ENCODE peak calls at places on chromosomes 1 and 21, in seven cellular contexts. One of them, this sample, is unnamed.

GRCh38 chr1:178418284-178418955 is 78.3 kb downstream of the CLEC20A start:
- DNase-seq in IMR-90: no peak
- DNase-seq in colonic mucosa: no peak
- DNase-seq in uterus: no peak
- DNase-seq in nephron progenitor cell: no peak
- DNase-seq in mesothelial cell of epicardium: no peak
- DNase-seq in cardiac fibroblast: no peak
- DNase-seq in this sample: no peak

GRCh38 chr1:150182233-150182632 is 32.5 kb downstream of the PLEKHO1 start:
- DNase-seq in IMR-90: no peak
- DNase-seq in colonic mucosa: no peak
- DNase-seq in uterus: no peak
- DNase-seq in nephron progenitor cell: no peak
- DNase-seq in mesothelial cell of epicardium: no peak
- DNase-seq in cardiac fibroblast: no peak
- DNase-seq in this sample: no peak

GRCh38 chr1:33029921-33030320 is 6.8 kb downstream of the AK2 start:
- DNase-seq in IMR-90: no peak
- DNase-seq in colonic mucosa: no peak
- DNase-seq in uterus: no peak
- DNase-seq in nephron progenitor cell: no peak
- DNase-seq in mesothelial cell of epicardium: no peak
- DNase-seq in cardiac fibroblast: no peak
- DNase-seq in this sample: no peak

GRCh38 chr1:205271277-205271676 is 43.5 kb downstream of the TMCC2 start:
- DNase-seq in IMR-90: peak; percentile 64
- DNase-seq in colonic mucosa: no peak
- DNase-seq in uterus: no peak
- DNase-seq in nephron progenitor cell: no peak
- DNase-seq in mesothelial cell of epicardium: no peak
- DNase-seq in cardiac fibroblast: peak; percentile 73
- DNase-seq in this sample: no peak

GRCh38 chr1:70504176-70504820 is 93.2 kb downstream of the CTH start:
- DNase-seq in IMR-90: no peak
- DNase-seq in colonic mucosa: peak; percentile 77
- DNase-seq in uterus: no peak
- DNase-seq in nephron progenitor cell: no peak
- DNase-seq in mesothelial cell of epicardium: no peak
- DNase-seq in cardiac fibroblast: peak; percentile 15
- DNase-seq in this sample: no peak

GRCh38 chr1:208177656-208178055 is 66.5 kb downstream of the PLXNA2 start:
- DNase-seq in IMR-90: no peak
- DNase-seq in colonic mucosa: peak; percentile 84
- DNase-seq in uterus: no peak
- DNase-seq in nephron progenitor cell: no peak
- DNase-seq in mesothelial cell of epicardium: no peak
- DNase-seq in cardiac fibroblast: no peak
- DNase-seq in this sample: no peak

GRCh38 chr1:116006486-116006964 is 30.2 kb downstream of the SLC22A15 start:
- DNase-seq in IMR-90: no peak
- DNase-seq in colonic mucosa: no peak
- DNase-seq in uterus: no peak
- DNase-seq in nephron progenitor cell: no peak
- DNase-seq in mesothelial cell of epicardium: no peak
- DNase-seq in cardiac fibroblast: no peak
- DNase-seq in this sample: no peak

GRCh38 chr1:2258996-2259395 is 30.9 kb downstream of the SKI start:
- DNase-seq in IMR-90: no peak
- DNase-seq in colonic mucosa: no peak
- DNase-seq in uterus: no peak
- DNase-seq in nephron progenitor cell: no peak
- DNase-seq in mesothelial cell of epicardium: no peak
- DNase-seq in cardiac fibroblast: no peak
- DNase-seq in this sample: no peak

GRCh38 chr1:2468041-2468472 is 8.0 kb upstream of the PLCH2 start:
- DNase-seq in IMR-90: peak; percentile 34
- DNase-seq in colonic mucosa: no peak
- DNase-seq in uterus: no peak
- DNase-seq in nephron progenitor cell: peak; percentile 94
- DNase-seq in mesothelial cell of epicardium: peak; percentile 56
- DNase-seq in cardiac fibroblast: peak; percentile 11
- DNase-seq in this sample: peak; percentile 69

GRCh38 chr1:20110679-20111078 is 8.7 kb downstream of the PLA2G2D start:
- DNase-seq in IMR-90: peak; percentile 61
- DNase-seq in colonic mucosa: no peak
- DNase-seq in uterus: peak; percentile 66
- DNase-seq in nephron progenitor cell: no peak
- DNase-seq in mesothelial cell of epicardium: no peak
- DNase-seq in cardiac fibroblast: peak; percentile 91
- DNase-seq in this sample: no peak

DNA sequence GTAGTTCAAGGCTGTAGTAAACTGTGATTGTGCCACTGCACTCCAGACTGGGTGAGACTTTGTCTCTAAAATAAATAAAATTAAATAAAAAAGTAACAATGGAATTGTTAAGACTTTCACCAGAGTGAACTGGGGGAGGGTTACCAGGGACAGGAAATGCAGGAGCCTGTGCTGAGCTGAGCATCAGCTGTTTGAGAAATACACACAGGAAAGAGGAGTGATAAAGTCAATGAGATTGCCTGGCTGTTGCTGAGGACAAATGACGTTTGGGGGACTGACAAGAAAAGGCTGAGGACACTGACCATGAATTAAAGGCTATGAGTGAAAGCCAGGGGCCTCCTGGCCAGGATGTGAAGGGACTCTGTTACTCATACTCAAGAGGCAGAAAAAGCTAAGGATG is 226.3 kb downstream of the SETD4 start:
- DNase-seq in IMR-90: no peak
- DNase-seq in colonic mucosa: no peak
- DNase-seq in uterus: no peak
- DNase-seq in nephron progenitor cell: no peak
- DNase-seq in mesothelial cell of epicardium: no peak
- DNase-seq in cardiac fibroblast: no peak
- DNase-seq in this sample: no peak
- TF ChIP-seq CTCF in IMR-90: no peak
- TF ChIP-seq CTCF in colonic mucosa: no peak
- TF ChIP-seq CTCF in uterus: no peak
- TF ChIP-seq CTCF in nephron progenitor cell: no peak
- TF ChIP-seq CTCF in mesothelial cell of epicardium: no peak
- TF ChIP-seq CTCF in cardiac fibroblast: no peak
- TF ChIP-seq CTCF in this sample: no peak

GRCh38 chr1:26702680-26703038 is 6.8 kb downstream of the ARID1A start:
- DNase-seq in IMR-90: no peak
- DNase-seq in colonic mucosa: no peak
- DNase-seq in uterus: no peak
- DNase-seq in nephron progenitor cell: no peak
- DNase-seq in mesothelial cell of epicardium: no peak
- DNase-seq in cardiac fibroblast: no peak
- DNase-seq in this sample: no peak
- TF ChIP-seq CTCF in IMR-90: no peak
- TF ChIP-seq CTCF in colonic mucosa: no peak
- TF ChIP-seq CTCF in uterus: no peak
- TF ChIP-seq CTCF in nephron progenitor cell: no peak
- TF ChIP-seq CTCF in mesothelial cell of epicardium: no peak
- TF ChIP-seq CTCF in cardiac fibroblast: no peak
- TF ChIP-seq CTCF in this sample: no peak

DNA sequence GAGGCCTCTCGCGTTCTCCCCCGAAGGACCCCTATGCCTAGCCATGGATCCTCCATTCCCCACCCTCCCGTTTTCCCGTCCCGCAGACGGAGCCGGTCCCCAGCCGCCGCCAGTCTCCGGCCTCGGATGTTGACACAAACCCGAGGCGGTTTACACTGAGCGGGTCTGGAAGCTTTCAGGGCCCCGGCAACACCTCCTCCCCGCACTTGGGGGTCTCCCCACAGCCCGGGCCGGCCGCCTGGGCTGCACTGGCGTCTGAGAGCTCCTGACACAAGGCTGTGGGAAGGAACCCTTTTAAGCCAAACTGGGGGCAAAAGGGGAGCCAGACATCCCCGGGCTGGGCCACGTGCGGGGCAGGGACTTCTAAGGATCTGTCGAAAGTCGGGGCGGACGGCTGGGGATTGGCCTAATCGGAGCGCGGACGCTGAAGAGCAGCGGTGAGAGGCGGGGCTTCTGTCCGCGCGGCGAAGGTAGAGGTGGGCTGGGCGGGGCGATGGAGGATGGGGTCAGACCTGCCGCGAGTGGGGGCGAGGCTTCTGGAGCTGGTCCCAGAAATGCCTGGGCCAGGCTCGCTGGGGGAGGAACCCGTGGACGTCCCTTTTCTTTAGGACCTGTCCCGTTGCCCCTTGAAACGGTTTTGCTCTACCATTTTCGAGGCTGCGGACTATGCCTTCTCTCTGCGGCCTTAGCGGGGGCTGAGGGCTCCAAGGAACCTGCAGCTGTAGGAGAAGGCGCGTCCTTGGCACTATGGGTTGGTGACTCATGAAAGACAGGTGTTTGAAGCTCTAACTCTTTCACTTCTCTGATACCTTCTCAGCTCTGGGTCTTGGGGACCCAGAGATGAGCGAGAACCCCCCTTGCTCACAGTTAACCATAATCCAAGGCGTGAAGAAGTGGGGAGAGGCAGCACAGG is 1.2 kb upstream of the HPCAL4 start:
- DNase-seq in IMR-90: no peak
- DNase-seq in colonic mucosa: no peak
- DNase-seq in uterus: no peak
- DNase-seq in nephron progenitor cell: peak; percentile 56
- DNase-seq in mesothelial cell of epicardium: no peak
- DNase-seq in cardiac fibroblast: no peak
- DNase-seq in this sample: no peak
- TF ChIP-seq CTCF in IMR-90: no peak
- TF ChIP-seq CTCF in colonic mucosa: no peak
- TF ChIP-seq CTCF in uterus: no peak
- TF ChIP-seq CTCF in nephron progenitor cell: no peak
- TF ChIP-seq CTCF in mesothelial cell of epicardium: no peak
- TF ChIP-seq CTCF in cardiac fibroblast: no peak
- TF ChIP-seq CTCF in this sample: no peak

DNA sequence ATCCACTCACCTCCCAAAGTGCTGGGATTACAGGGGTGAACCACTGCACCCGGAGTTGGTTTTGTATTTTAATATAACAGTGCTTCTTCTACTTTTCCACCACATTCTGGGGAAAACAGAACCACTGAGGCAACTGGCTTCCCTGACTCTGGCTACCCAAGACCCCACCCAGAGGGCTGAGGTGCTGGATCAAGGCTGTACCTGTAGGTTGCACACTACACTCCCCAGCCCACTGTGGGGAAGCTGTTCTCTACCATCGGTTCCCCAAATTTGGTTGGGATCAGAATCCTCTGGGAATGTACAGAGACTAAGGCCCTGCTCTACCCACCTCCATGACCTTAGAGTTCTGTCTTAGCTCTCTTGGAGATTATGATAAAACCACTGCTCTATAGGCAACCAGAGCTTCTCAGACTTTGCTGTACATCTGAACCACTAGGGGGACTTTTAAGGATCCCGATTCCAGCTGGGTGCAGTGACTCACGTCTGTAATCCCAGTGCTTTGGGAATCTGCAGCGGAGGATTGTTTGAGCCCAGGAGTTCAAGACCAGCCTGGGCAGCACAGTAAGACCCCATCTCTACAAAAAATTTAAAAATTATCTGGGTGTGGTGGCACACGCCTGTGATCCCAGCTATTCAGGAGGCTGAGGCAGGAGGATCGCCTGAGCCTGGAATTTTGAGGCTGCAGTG is 51.6 kb downstream of the GNG4 start:
- DNase-seq in IMR-90: peak; percentile 62
- DNase-seq in colonic mucosa: no peak
- DNase-seq in uterus: no peak
- DNase-seq in nephron progenitor cell: no peak
- DNase-seq in mesothelial cell of epicardium: no peak
- DNase-seq in cardiac fibroblast: peak; percentile 76
- DNase-seq in this sample: no peak
- TF ChIP-seq CTCF in IMR-90: peak; percentile 42
- TF ChIP-seq CTCF in colonic mucosa: peak; percentile 30
- TF ChIP-seq CTCF in uterus: no peak
- TF ChIP-seq CTCF in nephron progenitor cell: peak; percentile 12
- TF ChIP-seq CTCF in mesothelial cell of epicardium: no peak
- TF ChIP-seq CTCF in cardiac fibroblast: peak; percentile 57
- TF ChIP-seq CTCF in this sample: peak; percentile 33

GRCh38 chr1:90612033-90612432 is 105.1 kb downstream of the BARHL2 start:
- DNase-seq in IMR-90: no peak
- DNase-seq in colonic mucosa: no peak
- DNase-seq in uterus: no peak
- DNase-seq in nephron progenitor cell: no peak
- DNase-seq in mesothelial cell of epicardium: no peak
- DNase-seq in cardiac fibroblast: no peak
- DNase-seq in this sample: no peak

GRCh38 chr1:90613371-90613770 is 103.7 kb downstream of the BARHL2 start:
- DNase-seq in IMR-90: no peak
- DNase-seq in colonic mucosa: no peak
- DNase-seq in uterus: no peak
- DNase-seq in nephron progenitor cell: no peak
- DNase-seq in mesothelial cell of epicardium: no peak
- DNase-seq in cardiac fibroblast: no peak
- DNase-seq in this sample: no peak

GRCh38 chr1:90614872-90615271 is 102.2 kb downstream of the BARHL2 start:
- DNase-seq in IMR-90: no peak
- DNase-seq in colonic mucosa: no peak
- DNase-seq in uterus: no peak
- DNase-seq in nephron progenitor cell: no peak
- DNase-seq in mesothelial cell of epicardium: no peak
- DNase-seq in cardiac fibroblast: no peak
- DNase-seq in this sample: no peak

GRCh38 chr1:90616395-90616794 is 100.7 kb downstream of the BARHL2 start:
- DNase-seq in IMR-90: no peak
- DNase-seq in colonic mucosa: peak; percentile 22
- DNase-seq in uterus: no peak
- DNase-seq in nephron progenitor cell: peak; percentile 17
- DNase-seq in mesothelial cell of epicardium: no peak
- DNase-seq in cardiac fibroblast: peak; percentile 11
- DNase-seq in this sample: peak; percentile 60
- TF ChIP-seq CTCF in IMR-90: peak; percentile 17
- TF ChIP-seq CTCF in colonic mucosa: no peak
- TF ChIP-seq CTCF in uterus: no peak
- TF ChIP-seq CTCF in nephron progenitor cell: no peak
- TF ChIP-seq CTCF in mesothelial cell of epicardium: no peak
- TF ChIP-seq CTCF in cardiac fibroblast: peak; percentile 14
- TF ChIP-seq CTCF in this sample: peak; percentile 47

DNA sequence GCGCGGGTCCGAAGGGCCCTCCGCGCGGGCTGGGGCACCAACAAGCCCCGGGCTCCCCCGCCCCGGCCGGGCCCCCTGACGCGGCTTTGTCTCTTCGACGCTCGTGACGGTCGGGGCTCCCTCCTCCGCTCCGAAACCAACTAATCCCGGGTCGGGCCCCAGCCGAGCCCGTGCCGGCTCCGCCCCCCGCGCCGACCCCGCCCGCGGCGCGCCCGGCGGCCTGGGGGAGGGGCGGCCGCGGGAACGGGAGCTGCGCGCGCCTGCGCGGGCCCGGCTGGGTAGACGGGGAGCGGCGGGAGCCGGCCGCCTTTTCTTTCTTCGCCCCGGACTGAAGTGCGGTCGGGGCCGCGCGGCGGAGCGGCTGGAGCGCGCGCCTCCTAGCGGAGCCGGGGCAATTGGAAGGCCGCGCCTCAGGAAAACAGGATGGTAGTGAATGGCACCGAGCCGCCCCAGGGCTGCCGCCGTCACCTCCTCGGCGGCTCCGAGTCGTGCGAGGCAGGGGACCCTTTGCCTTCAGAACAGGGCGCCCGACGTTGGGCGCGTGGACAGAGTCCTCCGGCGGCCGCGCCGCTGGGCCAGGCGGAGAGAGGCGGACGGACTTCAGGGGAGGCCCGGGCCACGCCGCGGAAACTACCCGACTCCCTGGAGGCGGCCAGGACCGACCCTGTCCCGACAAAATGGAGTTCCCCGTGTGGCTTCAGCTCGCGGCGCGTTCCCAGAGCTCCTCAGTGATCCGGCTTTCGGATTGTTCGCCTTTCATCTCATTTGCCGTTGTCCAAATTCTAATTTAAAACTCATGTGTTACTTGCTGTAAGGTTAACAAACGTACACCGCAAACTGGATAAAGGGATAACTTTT is at the start of gene TP53BP2:
- DNase-seq in IMR-90: peak; percentile 87
- DNase-seq in colonic mucosa: peak; percentile 85
- DNase-seq in uterus: peak; percentile 84
- DNase-seq in nephron progenitor cell: peak; percentile 90
- DNase-seq in mesothelial cell of epicardium: peak; percentile 87
- DNase-seq in cardiac fibroblast: peak; percentile 89
- DNase-seq in this sample: peak; percentile 90
- TF ChIP-seq CTCF in IMR-90: peak; percentile 76
- TF ChIP-seq CTCF in colonic mucosa: peak; percentile 52
- TF ChIP-seq CTCF in uterus: peak; percentile 79
- TF ChIP-seq CTCF in nephron progenitor cell: peak; percentile 55
- TF ChIP-seq CTCF in mesothelial cell of epicardium: peak; percentile 60
- TF ChIP-seq CTCF in cardiac fibroblast: peak; percentile 50
- TF ChIP-seq CTCF in this sample: peak; percentile 63

This sample was measured in endothelial cell.